ENCODE peak calls at places on chromosomes 5 and 9, in five cellular contexts. One of them, this sample, is unnamed.

GRCh38 chr9:91644433-91644832 is 220.8 kb upstream of the NFIL3 start:
- DNase-seq in esophagus muscularis mucosa: peak; percentile 75
- DNase-seq in adrenal gland: no peak
- DNase-seq in lower leg skin: no peak
- DNase-seq in erythroblast: no peak
- DNase-seq in this sample: no peak

GRCh38 chr5:160397492-160397891 is 2.4 kb downstream of the FAM200C start:
- DNase-seq in lower leg skin: no peak
- DNase-seq in esophagus muscularis mucosa: no peak
- DNase-seq in erythroblast: no peak
- DNase-seq in adrenal gland: no peak
- DNase-seq in this sample: no peak

GRCh38 chr5:157390179-157390923 is 69.7 kb upstream of the NIPAL4 start:
- DNase-seq in lower leg skin: no peak
- DNase-seq in erythroblast: no peak
- DNase-seq in adrenal gland: peak; percentile 89
- DNase-seq in esophagus muscularis mucosa: peak; percentile 91
- DNase-seq in this sample: peak; percentile 90

GRCh38 chr5:116370149-116370548 is 204.5 kb downstream of the SEMA6A start:
- DNase-seq in esophagus muscularis mucosa: no peak
- DNase-seq in erythroblast: no peak
- DNase-seq in lower leg skin: no peak
- DNase-seq in adrenal gland: no peak
- DNase-seq in this sample: no peak

GRCh38 chr5:147479431-147479830 is 30.4 kb downstream of the DPYSL3 start:
- DNase-seq in esophagus muscularis mucosa: peak; percentile 74
- DNase-seq in lower leg skin: no peak
- DNase-seq in erythroblast: no peak
- DNase-seq in adrenal gland: no peak
- DNase-seq in this sample: no peak

GRCh38 chr5:39164016-39164415 is 55.3 kb downstream of the FYB1 start:
- DNase-seq in esophagus muscularis mucosa: peak; percentile 19
- DNase-seq in erythroblast: no peak
- DNase-seq in lower leg skin: no peak
- DNase-seq in adrenal gland: no peak
- DNase-seq in this sample: no peak

GRCh38 chr5:40383719-40384651 is 295.7 kb upstream of the PTGER4 start:
- DNase-seq in esophagus muscularis mucosa: no peak
- DNase-seq in adrenal gland: no peak
- DNase-seq in erythroblast: no peak
- DNase-seq in lower leg skin: no peak
- DNase-seq in this sample: no peak

GRCh38 chr5:93819666-93820065 is 78.3 kb upstream of the POU5F2 start:
- DNase-seq in adrenal gland: no peak
- DNase-seq in esophagus muscularis mucosa: no peak
- DNase-seq in lower leg skin: no peak
- DNase-seq in erythroblast: no peak
- DNase-seq in this sample: no peak

GRCh38 chr5:25056846-25057245 is 412.1 kb upstream of the CDH10 start:
- DNase-seq in adrenal gland: no peak
- DNase-seq in lower leg skin: no peak
- DNase-seq in erythroblast: no peak
- DNase-seq in esophagus muscularis mucosa: no peak
- DNase-seq in this sample: no peak

GRCh38 chr5:66498791-66499207 is 97.4 kb upstream of the MAST4 start:
- DNase-seq in lower leg skin: no peak
- DNase-seq in adrenal gland: peak; percentile 19
- DNase-seq in erythroblast: peak; percentile 4
- DNase-seq in esophagus muscularis mucosa: no peak
- DNase-seq in this sample: peak; percentile 22

GRCh38 chr9:3567988-3568387 is 42.2 kb upstream of the RFX3 start:
- DNase-seq in adrenal gland: no peak
- DNase-seq in lower leg skin: no peak
- DNase-seq in erythroblast: no peak
- DNase-seq in esophagus muscularis mucosa: no peak
- DNase-seq in this sample: no peak

GRCh38 chr5:25295067-25295466 is 650.3 kb upstream of the CDH10 start:
- DNase-seq in lower leg skin: no peak
- DNase-seq in esophagus muscularis mucosa: no peak
- DNase-seq in erythroblast: no peak
- DNase-seq in adrenal gland: no peak
- DNase-seq in this sample: peak; percentile 3

GRCh38 chr5:37111426-37112382 is 137.5 kb downstream of the CPLANE1 start:
- DNase-seq in erythroblast: no peak
- DNase-seq in esophagus muscularis mucosa: no peak
- DNase-seq in lower leg skin: no peak
- DNase-seq in adrenal gland: no peak
- DNase-seq in this sample: no peak

GRCh38 chr9:122332083-122332482 is 38.7 kb upstream of the PTGS1 start:
- DNase-seq in erythroblast: peak; percentile 98
- DNase-seq in adrenal gland: no peak
- DNase-seq in lower leg skin: no peak
- DNase-seq in esophagus muscularis mucosa: no peak
- DNase-seq in this sample: no peak

GRCh38 chr5:139051392-139051791 is 146.8 kb downstream of the SIL1 start:
- DNase-seq in lower leg skin: no peak
- DNase-seq in esophagus muscularis mucosa: peak; percentile 60
- DNase-seq in erythroblast: no peak
- DNase-seq in adrenal gland: no peak
- DNase-seq in this sample: no peak

GRCh38 chr9:112308576-112308975 is 24.8 kb downstream of the PTBP3 start:
- DNase-seq in lower leg skin: no peak
- DNase-seq in esophagus muscularis mucosa: no peak
- DNase-seq in erythroblast: no peak
- DNase-seq in adrenal gland: no peak
- DNase-seq in this sample: no peak

GRCh38 chr9:72362680-72363139 is 2.3 kb downstream of the ZFAND5 start:
- DNase-seq in lower leg skin: peak; percentile 90
- DNase-seq in erythroblast: peak; percentile 83
- DNase-seq in adrenal gland: peak; percentile 85
- DNase-seq in esophagus muscularis mucosa: no peak
- DNase-seq in this sample: no peak

GRCh38 chr5:77778881-77779438 is 2.8 kb upstream of the TBCA start:
- DNase-seq in adrenal gland: no peak
- DNase-seq in esophagus muscularis mucosa: no peak
- DNase-seq in lower leg skin: no peak
- DNase-seq in erythroblast: peak; percentile 16
- DNase-seq in this sample: no peak
- TF ChIP-seq POLR2A in adrenal gland: no peak
- TF ChIP-seq POLR2A in esophagus muscularis mucosa: no peak
- TF ChIP-seq POLR2A in lower leg skin: no peak
- TF ChIP-seq POLR2A in erythroblast: no peak
- TF ChIP-seq POLR2A in this sample: no peak

GRCh38 chr9:88387733-88388202 is 476 bp upstream of the SPIN1 start:
- DNase-seq in lower leg skin: peak; percentile 89
- DNase-seq in esophagus muscularis mucosa: peak; percentile 92
- DNase-seq in erythroblast: no peak
- DNase-seq in adrenal gland: peak; percentile 64
- DNase-seq in this sample: peak; percentile 87
- TF ChIP-seq POLR2A in lower leg skin: peak; percentile 1
- TF ChIP-seq POLR2A in esophagus muscularis mucosa: peak; percentile 31
- TF ChIP-seq POLR2A in erythroblast: no peak
- TF ChIP-seq POLR2A in adrenal gland: peak; percentile 91
- TF ChIP-seq POLR2A in this sample: peak; percentile 71

GRCh38 chr9:134366223-134367031 is 40.2 kb downstream of the RXRA start:
- DNase-seq in esophagus muscularis mucosa: peak; percentile 97
- DNase-seq in erythroblast: peak; percentile 67
- DNase-seq in adrenal gland: peak; percentile 95
- DNase-seq in lower leg skin: peak; percentile 98
- DNase-seq in this sample: peak; percentile 97
- TF ChIP-seq POLR2A in esophagus muscularis mucosa: peak; percentile 79
- TF ChIP-seq POLR2A in erythroblast: no peak
- TF ChIP-seq POLR2A in adrenal gland: peak; percentile 90
- TF ChIP-seq POLR2A in lower leg skin: no peak
- TF ChIP-seq POLR2A in this sample: peak; percentile 47

GRCh38 chr5:111119856-111120255 is 27.7 kb downstream of the WDR36 start:
- DNase-seq in lower leg skin: no peak
- DNase-seq in erythroblast: no peak
- DNase-seq in adrenal gland: no peak
- DNase-seq in esophagus muscularis mucosa: no peak
- DNase-seq in this sample: no peak

GRCh38 chr5:111121926-111122325 is 29.8 kb downstream of the WDR36 start:
- DNase-seq in adrenal gland: no peak
- DNase-seq in esophagus muscularis mucosa: no peak
- DNase-seq in erythroblast: no peak
- DNase-seq in lower leg skin: no peak
- DNase-seq in this sample: no peak

GRCh38 chr5:111117149-111117548 is 25.0 kb downstream of the WDR36 start:
- DNase-seq in esophagus muscularis mucosa: no peak
- DNase-seq in lower leg skin: no peak
- DNase-seq in erythroblast: no peak
- DNase-seq in adrenal gland: no peak
- DNase-seq in this sample: no peak

GRCh38 chr5:111122398-111122797 is 30.2 kb downstream of the WDR36 start:
- DNase-seq in esophagus muscularis mucosa: no peak
- DNase-seq in adrenal gland: no peak
- DNase-seq in erythroblast: no peak
- DNase-seq in lower leg skin: no peak
- DNase-seq in this sample: no peak

GRCh38 chr5:111120911-111121310 is 28.8 kb downstream of the WDR36 start:
- DNase-seq in lower leg skin: no peak
- DNase-seq in esophagus muscularis mucosa: no peak
- DNase-seq in adrenal gland: no peak
- DNase-seq in erythroblast: no peak
- DNase-seq in this sample: no peak
- TF ChIP-seq POLR2A in lower leg skin: no peak
- TF ChIP-seq POLR2A in esophagus muscularis mucosa: no peak
- TF ChIP-seq POLR2A in adrenal gland: no peak
- TF ChIP-seq POLR2A in erythroblast: no peak
- TF ChIP-seq POLR2A in this sample: no peak

GRCh38 chr9:35116898-35117551 is 1.4 kb upstream of the ATOSB start:
- DNase-seq in lower leg skin: peak; percentile 97
- DNase-seq in esophagus muscularis mucosa: peak; percentile 96
- DNase-seq in adrenal gland: peak; percentile 94
- DNase-seq in erythroblast: peak; percentile 91
- DNase-seq in this sample: peak; percentile 67

GRCh38 chr9:35114921-35115341 is 731 bp downstream of the ATOSB start:
- DNase-seq in lower leg skin: peak; percentile 94
- DNase-seq in esophagus muscularis mucosa: no peak
- DNase-seq in erythroblast: peak; percentile 78
- DNase-seq in adrenal gland: peak; percentile 65
- DNase-seq in this sample: no peak

GRCh38 chr9:35114113-35114847 is 1.4 kb downstream of the ATOSB start:
- DNase-seq in esophagus muscularis mucosa: peak; percentile 95
- DNase-seq in erythroblast: peak; percentile 92
- DNase-seq in adrenal gland: peak; percentile 81
- DNase-seq in lower leg skin: peak; percentile 97
- DNase-seq in this sample: peak; percentile 51

GRCh38 chr9:35116539-35116897 is 856 bp upstream of the ATOSB start:
- DNase-seq in adrenal gland: no peak
- DNase-seq in erythroblast: no peak
- DNase-seq in lower leg skin: no peak
- DNase-seq in esophagus muscularis mucosa: no peak
- DNase-seq in this sample: no peak

GRCh38 chr9:35115680-35116538 is at the start of gene ATOSB:
- DNase-seq in esophagus muscularis mucosa: peak; percentile 99
- DNase-seq in erythroblast: peak; percentile 95
- DNase-seq in lower leg skin: peak; percentile 99
- DNase-seq in adrenal gland: peak; percentile 98
- DNase-seq in this sample: peak; percentile 63
- TF ChIP-seq POLR2A in esophagus muscularis mucosa: peak; percentile 30
- TF ChIP-seq POLR2A in erythroblast: peak; percentile 58
- TF ChIP-seq POLR2A in lower leg skin: no peak
- TF ChIP-seq POLR2A in adrenal gland: peak; percentile 60
- TF ChIP-seq POLR2A in this sample: peak; percentile 56

DNA sequence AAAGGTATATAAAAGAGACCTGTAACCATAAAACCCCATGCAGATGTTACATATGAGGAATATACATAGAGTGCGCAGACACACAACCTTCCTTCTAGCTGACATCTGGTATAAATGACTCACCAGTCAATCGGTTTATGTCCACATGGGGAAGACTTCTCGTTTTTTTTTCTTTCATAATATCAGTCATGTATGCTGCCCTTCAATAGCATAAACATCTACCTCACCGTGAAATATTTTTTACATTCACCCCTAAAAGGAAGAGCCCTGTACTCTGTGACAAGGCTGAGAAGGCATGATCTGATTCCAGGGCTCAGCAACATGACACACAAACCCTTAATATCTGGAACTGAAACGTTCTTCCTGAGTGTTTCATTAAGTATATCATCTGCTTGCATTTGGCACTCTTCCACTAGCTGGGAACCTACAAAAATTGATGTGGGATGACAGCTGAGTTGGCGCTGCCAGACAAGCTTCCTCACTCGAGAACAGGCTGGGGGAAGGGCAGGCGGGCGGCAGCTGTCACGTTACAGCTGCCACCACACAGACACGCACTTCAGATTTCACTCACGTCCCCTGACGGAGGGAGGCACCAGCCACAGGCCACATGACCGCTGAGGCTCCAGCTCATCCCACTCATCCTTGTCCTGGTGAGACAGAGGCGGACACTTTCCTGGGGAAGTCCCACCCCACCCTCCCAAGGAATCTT is 74.2 kb downstream of the SHB start:
- DNase-seq in lower leg skin: peak; percentile 94
- DNase-seq in adrenal gland: peak; percentile 71
- DNase-seq in erythroblast: peak; percentile 46
- DNase-seq in esophagus muscularis mucosa: peak; percentile 94
- DNase-seq in this sample: no peak
- TF ChIP-seq POLR2A in lower leg skin: no peak
- TF ChIP-seq POLR2A in adrenal gland: no peak
- TF ChIP-seq POLR2A in erythroblast: no peak
- TF ChIP-seq POLR2A in esophagus muscularis mucosa: no peak
- TF ChIP-seq POLR2A in this sample: no peak

DNA sequence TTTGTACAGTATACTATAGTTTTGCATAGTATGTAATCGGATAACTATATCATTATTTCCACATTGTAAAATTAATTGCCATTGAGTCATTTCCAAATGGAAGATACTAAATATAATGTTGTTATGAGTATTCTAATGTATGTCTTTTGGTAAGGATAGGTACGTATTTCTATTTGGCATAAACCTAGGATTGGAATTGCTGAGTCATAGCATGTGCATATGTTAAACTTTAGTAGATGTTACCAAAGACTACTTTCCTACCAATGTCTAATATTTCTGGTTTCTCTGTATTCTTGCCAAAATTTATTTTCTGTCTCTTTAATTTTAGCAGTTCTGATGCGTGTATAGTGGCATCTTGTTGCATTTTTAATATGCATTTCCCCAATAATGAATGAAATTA is 825.1 kb upstream of the ARRDC3 start:
- DNase-seq in lower leg skin: no peak
- DNase-seq in adrenal gland: no peak
- DNase-seq in erythroblast: no peak
- DNase-seq in esophagus muscularis mucosa: no peak
- DNase-seq in this sample: no peak
- TF ChIP-seq POLR2A in lower leg skin: no peak
- TF ChIP-seq POLR2A in adrenal gland: no peak
- TF ChIP-seq POLR2A in erythroblast: no peak
- TF ChIP-seq POLR2A in esophagus muscularis mucosa: no peak
- TF ChIP-seq POLR2A in this sample: no peak